ENCODE peak calls at places on chromosome 16, in ten cellular contexts. One of them, this sample, is unnamed.

GRCh38 chr16:2828521-2828840 is 1.6 kb upstream of the ZG16B start:
- DNase-seq in EL: no peak
- DNase-seq in activated CD4-positive, alpha-beta T cell treated with anti-CD3 and anti-CD28 coated beads, Interleukin-2, amount 50 U/mL, for 1 hour: no peak
- DNase-seq in T-helper 2 cell: no peak
- DNase-seq in PC-9: no peak
- DNase-seq in fibroblast of villous mesenchyme: no peak
- DNase-seq in sciatic nerve: no peak
- DNase-seq in stomach: no peak
- DNase-seq in HT-29: no peak
- DNase-seq in midbrain: no peak
- DNase-seq in this sample: no peak

GRCh38 chr16:84144301-84144858 is 597 bp downstream of the HSDL1 start:
- DNase-seq in EL: peak
- DNase-seq in sciatic nerve: peak
- DNase-seq in T-helper 2 cell: peak
- DNase-seq in fibroblast of villous mesenchyme: peak
- DNase-seq in midbrain: no peak
- DNase-seq in activated CD4-positive, alpha-beta T cell treated with anti-CD3 and anti-CD28 coated beads, Interleukin-2, amount 50 U/mL, for 1 hour: peak
- DNase-seq in PC-9: no peak
- DNase-seq in stomach: peak
- DNase-seq in HT-29: peak
- DNase-seq in this sample: no peak

GRCh38 chr16:14399397-14400284 is 230.4 kb downstream of the PARN start:
- DNase-seq in stomach: no peak
- DNase-seq in PC-9: peak
- DNase-seq in midbrain: peak
- DNase-seq in sciatic nerve: peak
- DNase-seq in HT-29: peak
- DNase-seq in fibroblast of villous mesenchyme: peak
- DNase-seq in activated CD4-positive, alpha-beta T cell treated with anti-CD3 and anti-CD28 coated beads, Interleukin-2, amount 50 U/mL, for 1 hour: no peak
- DNase-seq in EL: peak
- DNase-seq in T-helper 2 cell: no peak
- DNase-seq in this sample: no peak

GRCh38 chr16:10123141-10123540 is 59.1 kb downstream of the GRIN2A start:
- DNase-seq in EL: peak
- DNase-seq in stomach: no peak
- DNase-seq in T-helper 2 cell: no peak
- DNase-seq in fibroblast of villous mesenchyme: peak
- DNase-seq in PC-9: no peak
- DNase-seq in activated CD4-positive, alpha-beta T cell treated with anti-CD3 and anti-CD28 coated beads, Interleukin-2, amount 50 U/mL, for 1 hour: no peak
- DNase-seq in midbrain: no peak
- DNase-seq in sciatic nerve: no peak
- DNase-seq in HT-29: no peak
- DNase-seq in this sample: no peak

GRCh38 chr16:53952215-53953208 is 248.6 kb downstream of the FTO start:
- DNase-seq in stomach: no peak
- DNase-seq in midbrain: no peak
- DNase-seq in sciatic nerve: no peak
- DNase-seq in PC-9: no peak
- DNase-seq in fibroblast of villous mesenchyme: peak
- DNase-seq in EL: peak
- DNase-seq in T-helper 2 cell: no peak
- DNase-seq in HT-29: no peak
- DNase-seq in activated CD4-positive, alpha-beta T cell treated with anti-CD3 and anti-CD28 coated beads, Interleukin-2, amount 50 U/mL, for 1 hour: no peak
- DNase-seq in this sample: no peak

GRCh38 chr16:31488630-31489564 is 6.0 kb downstream of the SLC5A2 start:
- DNase-seq in T-helper 2 cell: no peak
- DNase-seq in sciatic nerve: no peak
- DNase-seq in stomach: no peak
- DNase-seq in PC-9: no peak
- DNase-seq in HT-29: no peak
- DNase-seq in EL: no peak
- DNase-seq in midbrain: no peak
- DNase-seq in fibroblast of villous mesenchyme: no peak
- DNase-seq in activated CD4-positive, alpha-beta T cell treated with anti-CD3 and anti-CD28 coated beads, Interleukin-2, amount 50 U/mL, for 1 hour: no peak
- DNase-seq in this sample: no peak

GRCh38 chr16:60166111-60166510 is 1432.0 kb upstream of the GOT2 start:
- DNase-seq in EL: peak
- DNase-seq in activated CD4-positive, alpha-beta T cell treated with anti-CD3 and anti-CD28 coated beads, Interleukin-2, amount 50 U/mL, for 1 hour: no peak
- DNase-seq in T-helper 2 cell: no peak
- DNase-seq in midbrain: no peak
- DNase-seq in HT-29: no peak
- DNase-seq in fibroblast of villous mesenchyme: no peak
- DNase-seq in PC-9: no peak
- DNase-seq in stomach: no peak
- DNase-seq in sciatic nerve: no peak
- DNase-seq in this sample: no peak

GRCh38 chr16:23907903-23908302 is 72.1 kb downstream of the PRKCB start:
- DNase-seq in T-helper 2 cell: no peak
- DNase-seq in EL: no peak
- DNase-seq in fibroblast of villous mesenchyme: no peak
- DNase-seq in sciatic nerve: no peak
- DNase-seq in stomach: no peak
- DNase-seq in PC-9: no peak
- DNase-seq in midbrain: no peak
- DNase-seq in activated CD4-positive, alpha-beta T cell treated with anti-CD3 and anti-CD28 coated beads, Interleukin-2, amount 50 U/mL, for 1 hour: no peak
- DNase-seq in HT-29: no peak
- DNase-seq in this sample: no peak

GRCh38 chr16:65312795-65313194 is 190.9 kb upstream of the CDH11 start:
- DNase-seq in PC-9: no peak
- DNase-seq in sciatic nerve: no peak
- DNase-seq in stomach: no peak
- DNase-seq in midbrain: no peak
- DNase-seq in activated CD4-positive, alpha-beta T cell treated with anti-CD3 and anti-CD28 coated beads, Interleukin-2, amount 50 U/mL, for 1 hour: no peak
- DNase-seq in T-helper 2 cell: no peak
- DNase-seq in HT-29: no peak
- DNase-seq in fibroblast of villous mesenchyme: no peak
- DNase-seq in EL: peak
- DNase-seq in this sample: no peak

GRCh38 chr16:85438981-85439639 is 174.0 kb upstream of the GSE1 start:
- DNase-seq in stomach: no peak
- DNase-seq in HT-29: no peak
- DNase-seq in midbrain: no peak
- DNase-seq in fibroblast of villous mesenchyme: no peak
- DNase-seq in sciatic nerve: no peak
- DNase-seq in activated CD4-positive, alpha-beta T cell treated with anti-CD3 and anti-CD28 coated beads, Interleukin-2, amount 50 U/mL, for 1 hour: no peak
- DNase-seq in T-helper 2 cell: no peak
- DNase-seq in EL: no peak
- DNase-seq in PC-9: no peak
- DNase-seq in this sample: no peak

GRCh38 chr16:23072769-23073549 is 76.3 kb downstream of the USP31 start:
- DNase-seq in T-helper 2 cell: no peak
- DNase-seq in HT-29: no peak
- DNase-seq in PC-9: no peak
- DNase-seq in fibroblast of villous mesenchyme: no peak
- DNase-seq in activated CD4-positive, alpha-beta T cell treated with anti-CD3 and anti-CD28 coated beads, Interleukin-2, amount 50 U/mL, for 1 hour: no peak
- DNase-seq in sciatic nerve: no peak
- DNase-seq in midbrain: no peak
- DNase-seq in EL: peak
- DNase-seq in stomach: no peak
- DNase-seq in this sample: no peak

GRCh38 chr16:2766430-2767139 is 10.5 kb downstream of the ELOB start:
- DNase-seq in PC-9: no peak
- DNase-seq in activated CD4-positive, alpha-beta T cell treated with anti-CD3 and anti-CD28 coated beads, Interleukin-2, amount 50 U/mL, for 1 hour: no peak
- DNase-seq in fibroblast of villous mesenchyme: no peak
- DNase-seq in T-helper 2 cell: no peak
- DNase-seq in sciatic nerve: no peak
- DNase-seq in stomach: no peak
- DNase-seq in HT-29: no peak
- DNase-seq in EL: no peak
- DNase-seq in midbrain: no peak
- DNase-seq in this sample: no peak

GRCh38 chr16:72125635-72126428 is 32.2 kb downstream of the DHX38 start:
- DNase-seq in EL: no peak
- DNase-seq in stomach: no peak
- DNase-seq in fibroblast of villous mesenchyme: no peak
- DNase-seq in sciatic nerve: no peak
- DNase-seq in T-helper 2 cell: no peak
- DNase-seq in PC-9: no peak
- DNase-seq in activated CD4-positive, alpha-beta T cell treated with anti-CD3 and anti-CD28 coated beads, Interleukin-2, amount 50 U/mL, for 1 hour: no peak
- DNase-seq in midbrain: no peak
- DNase-seq in HT-29: no peak
- DNase-seq in this sample: no peak

GRCh38 chr16:2838928-2839327 is 8.8 kb downstream of the ZG16B start:
- DNase-seq in midbrain: peak
- DNase-seq in activated CD4-positive, alpha-beta T cell treated with anti-CD3 and anti-CD28 coated beads, Interleukin-2, amount 50 U/mL, for 1 hour: peak
- DNase-seq in fibroblast of villous mesenchyme: peak
- DNase-seq in EL: peak
- DNase-seq in sciatic nerve: no peak
- DNase-seq in HT-29: peak
- DNase-seq in T-helper 2 cell: peak
- DNase-seq in PC-9: no peak
- DNase-seq in stomach: peak
- DNase-seq in this sample: no peak

GRCh38 chr16:58654456-58655214 is 25.0 kb upstream of the CNOT1 start:
- DNase-seq in HT-29: no peak
- DNase-seq in T-helper 2 cell: no peak
- DNase-seq in EL: no peak
- DNase-seq in activated CD4-positive, alpha-beta T cell treated with anti-CD3 and anti-CD28 coated beads, Interleukin-2, amount 50 U/mL, for 1 hour: no peak
- DNase-seq in stomach: no peak
- DNase-seq in fibroblast of villous mesenchyme: no peak
- DNase-seq in sciatic nerve: no peak
- DNase-seq in midbrain: no peak
- DNase-seq in PC-9: no peak
- DNase-seq in this sample: no peak

GRCh38 chr16:74275031-74275636 is 21.5 kb upstream of the PSMD7 start:
- DNase-seq in stomach: no peak
- DNase-seq in PC-9: peak
- DNase-seq in EL: peak
- DNase-seq in HT-29: peak
- DNase-seq in sciatic nerve: no peak
- DNase-seq in fibroblast of villous mesenchyme: peak
- DNase-seq in T-helper 2 cell: no peak
- DNase-seq in midbrain: no peak
- DNase-seq in activated CD4-positive, alpha-beta T cell treated with anti-CD3 and anti-CD28 coated beads, Interleukin-2, amount 50 U/mL, for 1 hour: no peak
- DNase-seq in this sample: no peak

GRCh38 chr16:57284206-57284951 is at the start of gene PLLP:
- DNase-seq in stomach: peak
- DNase-seq in T-helper 2 cell: peak
- DNase-seq in EL: peak
- DNase-seq in sciatic nerve: no peak
- DNase-seq in midbrain: peak
- DNase-seq in fibroblast of villous mesenchyme: peak
- DNase-seq in activated CD4-positive, alpha-beta T cell treated with anti-CD3 and anti-CD28 coated beads, Interleukin-2, amount 50 U/mL, for 1 hour: peak
- DNase-seq in HT-29: peak
- DNase-seq in PC-9: no peak
- DNase-seq in this sample: no peak

GRCh38 chr16:81127051-81127450 is 30.9 kb upstream of the GCSH start:
- DNase-seq in PC-9: peak
- DNase-seq in stomach: no peak
- DNase-seq in activated CD4-positive, alpha-beta T cell treated with anti-CD3 and anti-CD28 coated beads, Interleukin-2, amount 50 U/mL, for 1 hour: no peak
- DNase-seq in T-helper 2 cell: no peak
- DNase-seq in fibroblast of villous mesenchyme: no peak
- DNase-seq in EL: peak
- DNase-seq in midbrain: no peak
- DNase-seq in sciatic nerve: no peak
- DNase-seq in HT-29: no peak
- DNase-seq in this sample: peak

GRCh38 chr16:57863434-57864160 is 61.3 kb upstream of the KIFC3 start:
- DNase-seq in activated CD4-positive, alpha-beta T cell treated with anti-CD3 and anti-CD28 coated beads, Interleukin-2, amount 50 U/mL, for 1 hour: no peak
- DNase-seq in EL: peak
- DNase-seq in midbrain: peak
- DNase-seq in T-helper 2 cell: no peak
- DNase-seq in sciatic nerve: peak
- DNase-seq in PC-9: peak
- DNase-seq in stomach: peak
- DNase-seq in fibroblast of villous mesenchyme: peak
- DNase-seq in HT-29: peak
- DNase-seq in this sample: no peak

GRCh38 chr16:22297871-22298733 is 893 bp downstream of the POLR3E start:
- DNase-seq in fibroblast of villous mesenchyme: peak
- DNase-seq in EL: peak
- DNase-seq in stomach: peak
- DNase-seq in PC-9: peak
- DNase-seq in activated CD4-positive, alpha-beta T cell treated with anti-CD3 and anti-CD28 coated beads, Interleukin-2, amount 50 U/mL, for 1 hour: peak
- DNase-seq in sciatic nerve: peak
- DNase-seq in T-helper 2 cell: peak
- DNase-seq in midbrain: peak
- DNase-seq in HT-29: peak
- DNase-seq in this sample: peak

GRCh38 chr16:1527836-1528811 is 5.3 kb upstream of the TMEM204 start:
- DNase-seq in midbrain: no peak
- DNase-seq in PC-9: no peak
- DNase-seq in HT-29: peak
- DNase-seq in EL: no peak
- DNase-seq in sciatic nerve: no peak
- DNase-seq in stomach: no peak
- DNase-seq in fibroblast of villous mesenchyme: peak
- DNase-seq in T-helper 2 cell: no peak
- DNase-seq in activated CD4-positive, alpha-beta T cell treated with anti-CD3 and anti-CD28 coated beads, Interleukin-2, amount 50 U/mL, for 1 hour: no peak
- DNase-seq in this sample: no peak

GRCh38 chr16:1157639-1158455 is 4.9 kb downstream of the CACNA1H start:
- DNase-seq in T-helper 2 cell: no peak
- DNase-seq in EL: no peak
- DNase-seq in sciatic nerve: no peak
- DNase-seq in HT-29: no peak
- DNase-seq in fibroblast of villous mesenchyme: no peak
- DNase-seq in midbrain: no peak
- DNase-seq in activated CD4-positive, alpha-beta T cell treated with anti-CD3 and anti-CD28 coated beads, Interleukin-2, amount 50 U/mL, for 1 hour: no peak
- DNase-seq in stomach: no peak
- DNase-seq in PC-9: no peak
- DNase-seq in this sample: no peak

GRCh38 chr16:11679941-11680911 is 12.0 kb downstream of the SNN start:
- DNase-seq in midbrain: no peak
- DNase-seq in PC-9: no peak
- DNase-seq in fibroblast of villous mesenchyme: no peak
- DNase-seq in stomach: no peak
- DNase-seq in HT-29: no peak
- DNase-seq in activated CD4-positive, alpha-beta T cell treated with anti-CD3 and anti-CD28 coated beads, Interleukin-2, amount 50 U/mL, for 1 hour: no peak
- DNase-seq in EL: no peak
- DNase-seq in T-helper 2 cell: no peak
- DNase-seq in sciatic nerve: no peak
- DNase-seq in this sample: no peak

GRCh38 chr16:83308414-83308813 is 499.4 kb upstream of the HSBP1 start:
- DNase-seq in fibroblast of villous mesenchyme: peak
- DNase-seq in midbrain: no peak
- DNase-seq in T-helper 2 cell: no peak
- DNase-seq in activated CD4-positive, alpha-beta T cell treated with anti-CD3 and anti-CD28 coated beads, Interleukin-2, amount 50 U/mL, for 1 hour: no peak
- DNase-seq in PC-9: no peak
- DNase-seq in EL: no peak
- DNase-seq in HT-29: no peak
- DNase-seq in sciatic nerve: no peak
- DNase-seq in stomach: no peak
- DNase-seq in this sample: no peak

GRCh38 chr16:85634747-85635544 is 21.8 kb downstream of the GSE1 start:
- DNase-seq in T-helper 2 cell: no peak
- DNase-seq in stomach: peak
- DNase-seq in EL: no peak
- DNase-seq in midbrain: no peak
- DNase-seq in sciatic nerve: no peak
- DNase-seq in activated CD4-positive, alpha-beta T cell treated with anti-CD3 and anti-CD28 coated beads, Interleukin-2, amount 50 U/mL, for 1 hour: no peak
- DNase-seq in PC-9: no peak
- DNase-seq in fibroblast of villous mesenchyme: no peak
- DNase-seq in HT-29: no peak
- DNase-seq in this sample: no peak

GRCh38 chr16:3915438-3916250 is 35.1 kb upstream of the CREBBP start:
- DNase-seq in fibroblast of villous mesenchyme: no peak
- DNase-seq in midbrain: no peak
- DNase-seq in EL: no peak
- DNase-seq in stomach: no peak
- DNase-seq in PC-9: no peak
- DNase-seq in T-helper 2 cell: no peak
- DNase-seq in HT-29: no peak
- DNase-seq in sciatic nerve: peak
- DNase-seq in activated CD4-positive, alpha-beta T cell treated with anti-CD3 and anti-CD28 coated beads, Interleukin-2, amount 50 U/mL, for 1 hour: no peak
- DNase-seq in this sample: no peak

GRCh38 chr16:4505356-4506153 is 29.4 kb downstream of the HMOX2 start:
- DNase-seq in sciatic nerve: no peak
- DNase-seq in stomach: peak
- DNase-seq in activated CD4-positive, alpha-beta T cell treated with anti-CD3 and anti-CD28 coated beads, Interleukin-2, amount 50 U/mL, for 1 hour: peak
- DNase-seq in midbrain: no peak
- DNase-seq in EL: no peak
- DNase-seq in HT-29: no peak
- DNase-seq in fibroblast of villous mesenchyme: no peak
- DNase-seq in PC-9: no peak
- DNase-seq in T-helper 2 cell: peak
- DNase-seq in this sample: no peak

GRCh38 chr16:27217256-27217655 is 13.9 kb downstream of the KDM8 start:
- DNase-seq in fibroblast of villous mesenchyme: peak
- DNase-seq in stomach: no peak
- DNase-seq in midbrain: peak
- DNase-seq in sciatic nerve: no peak
- DNase-seq in T-helper 2 cell: no peak
- DNase-seq in HT-29: no peak
- DNase-seq in EL: peak
- DNase-seq in activated CD4-positive, alpha-beta T cell treated with anti-CD3 and anti-CD28 coated beads, Interleukin-2, amount 50 U/mL, for 1 hour: no peak
- DNase-seq in PC-9: no peak
- DNase-seq in this sample: no peak

This sample was measured in keratinocyte.